ENCODE peak calls at places on chromosomes 3 and 15, in ten cellular contexts. P, B, T, U, F, M, H, I, O and R are unnamed samples.

GRCh38 chr3:182124716-182125115 is 413.0 kb downstream of the SOX2 start:
- DNase-seq in P (no peak), B (no peak), T (no peak), U (no peak), F (no peak), M (no peak), H (no peak), I (no peak), O (no peak), R (no peak)

GRCh38 chr3:18372786-18373405 is 52.2 kb downstream of the SATB1 start:
- DNase-seq in P (no peak), B (no peak), T (no peak), U (no peak), F (peak), M (no peak), H (no peak), I (no peak), O (no peak), R (no peak)

GRCh38 chr3:49171119-49171774 is at the start of gene KLHDC8B:
- DNase-seq in P (peak), B (peak), T (peak), U (peak), F (peak), M (peak), H (peak), I (peak), O (peak), R (peak)

GRCh38 chr3:42229942-42230688 is 35.9 kb downstream of the CCK start:
- DNase-seq in P (peak), B (peak), T (peak), U (peak), F (no peak), M (no peak), H (no peak), I (no peak), O (no peak), R (no peak)

GRCh38 chr3:134279466-134279865 is 28.8 kb upstream of the RYK start:
- DNase-seq in P (peak), B (no peak), T (peak), U (no peak), F (no peak), M (no peak), H (no peak), I (no peak), O (no peak), R (no peak)

GRCh38 chr3:70811880-70812279 is 499.4 kb upstream of the MDFIC2 start:
- DNase-seq in P (peak), B (no peak), T (peak), U (no peak), F (no peak), M (peak), H (no peak), I (no peak), O (no peak), R (peak)

GRCh38 chr3:155308831-155309230 is 15.3 kb upstream of the STRIT1 start:
- DNase-seq in P (peak), B (no peak), T (peak), U (no peak), F (no peak), M (no peak), H (no peak), I (no peak), O (no peak), R (no peak)

GRCh38 chr3:184676927-184677326 is 34.9 kb downstream of the MAGEF1 start:
- DNase-seq in P (no peak), B (no peak), T (no peak), U (no peak), F (no peak), M (no peak), H (no peak), I (no peak), O (no peak), R (no peak)

GRCh38 chr3:27696906-27697305 is 25.2 kb downstream of the EOMES start:
- DNase-seq in P (no peak), B (no peak), T (no peak), U (no peak), F (no peak), M (no peak), H (no peak), I (no peak), O (no peak), R (no peak)

GRCh38 chr3:126355251-126355650 is 2.0 kb downstream of the KLF15 start:
- DNase-seq in P (no peak), B (no peak), T (no peak), U (no peak), F (no peak), M (no peak), H (no peak), I (no peak), O (no peak), R (no peak)

GRCh38 chr3:25582242-25582641 is 82.5 kb downstream of the TOP2B start:
- DNase-seq in P (peak), B (no peak), T (peak), U (peak), F (no peak), M (no peak), H (no peak), I (no peak), O (no peak), R (no peak)

GRCh38 chr3:146501752-146502151 is 32.4 kb upstream of the PLSCR2 start:
- DNase-seq in P (no peak), B (no peak), T (no peak), U (no peak), F (no peak), M (no peak), H (no peak), I (no peak), O (no peak), R (no peak)

GRCh38 chr15:58467722-58468436 is 36.1 kb downstream of the LIPC start:
- DNase-seq in P (no peak), B (no peak), T (peak), U (no peak), F (no peak), M (no peak), H (no peak), I (no peak), O (no peak), R (no peak)

GRCh38 chr3:45010718-45011355 is 15.3 kb upstream of the CLEC3B start:
- DNase-seq in P (peak), B (no peak), T (peak), U (no peak), F (no peak), M (no peak), H (no peak), I (no peak), O (no peak), R (no peak)

GRCh38 chr15:59456114-59456513 is 18.1 kb downstream of the FAM81A start:
- DNase-seq in P (no peak), B (no peak), T (no peak), U (no peak), F (no peak), M (no peak), H (peak), I (no peak), O (no peak), R (peak)

GRCh38 chr15:84001037-84001436 is 234.5 kb upstream of the GOLGA6L4 start:
- DNase-seq in P (no peak), B (no peak), T (no peak), U (no peak), F (no peak), M (no peak), H (no peak), I (no peak), O (no peak), R (no peak)

GRCh38 chr15:80569656-80570055 is 125.5 kb upstream of the ABHD17C start:
- DNase-seq in P (no peak), B (no peak), T (no peak), U (no peak), F (no peak), M (no peak), H (no peak), I (no peak), O (no peak), R (no peak)

GRCh38 chr15:35362195-35362829 is 183.7 kb downstream of the DPH6 start:
- DNase-seq in P (peak), B (no peak), T (peak), U (no peak), F (no peak), M (peak), H (no peak), I (no peak), O (no peak), R (no peak)

GRCh38 chr3:112409061-112409460 is 76.1 kb downstream of the CD200 start:
- DNase-seq in P (no peak), B (no peak), T (no peak), U (no peak), F (no peak), M (no peak), H (peak), I (no peak), O (no peak), R (no peak)

GRCh38 chr3:42713747-42714146 is 11.1 kb upstream of the HHATL start:
- DNase-seq in P (no peak), B (no peak), T (no peak), U (peak), F (no peak), M (no peak), H (no peak), I (no peak), O (no peak), R (no peak)

GRCh38 chr3:41907330-41908073 is 54.4 kb downstream of the ULK4 start:
- DNase-seq in P (peak), B (no peak), T (no peak), U (no peak), F (no peak), M (no peak), H (no peak), I (no peak), O (no peak), R (no peak)

GRCh38 chr3:120559228-120560061 is 36.7 kb upstream of the NDUFB4 start:
- DNase-seq in P (peak), B (peak), T (peak), U (peak), F (no peak), M (peak), H (no peak), I (no peak), O (no peak), R (peak)

GRCh38 chr15:34754674-34755418 is at the start of gene GJD2:
- DNase-seq in P (no peak), B (peak), T (no peak), U (peak), F (no peak), M (no peak), H (no peak), I (no peak), O (no peak), R (no peak)

GRCh38 chr15:75229191-75230015 is 27.7 kb downstream of the C15orf39 start:
- DNase-seq in P (peak), B (no peak), T (no peak), U (no peak), F (no peak), M (no peak), H (no peak), I (no peak), O (no peak), R (no peak)

GRCh38 chr3:192079098-192079497 is 618.1 kb downstream of the PYDC2 start:
- DNase-seq in P (no peak), B (peak), T (no peak), U (no peak), F (no peak), M (no peak), H (no peak), I (no peak), O (no peak), R (no peak)

GRCh38 chr15:100759698-100760356 is 119.8 kb upstream of the ALDH1A3 start:
- DNase-seq in P (peak), B (no peak), T (peak), U (no peak), F (no peak), M (no peak), H (peak), I (no peak), O (no peak), R (no peak)

GRCh38 chr3:152836269-152836668 is 1.3 kb downstream of the P2RY1 start:
- DNase-seq in P (no peak), B (peak), T (no peak), U (no peak), F (no peak), M (no peak), H (peak), I (no peak), O (no peak), R (no peak)

GRCh38 chr3:78013653-78014052 is 973.8 kb downstream of the ROBO2 start:
- DNase-seq in P (no peak), B (no peak), T (no peak), U (no peak), F (no peak), M (no peak), H (no peak), I (no peak), O (no peak), R (no peak)

GRCh38 chr3:69161587-69162196 is 39.3 kb upstream of the LMOD3 start:
- DNase-seq in P (peak), B (peak), T (peak), U (peak), F (peak), M (peak), H (peak), I (no peak), O (peak), R (no peak)